ENCODE peak calls at places on chromosomes 5 and 9, in five cellular contexts. One of them, this sample, is unnamed.

GRCh38 chr9:137745541-137745991 is 126.8 kb downstream of the EHMT1 start:
- DNase-seq in nephron progenitor cell: no peak
- DNase-seq in cardiac muscle cell: no peak
- DNase-seq in A549: peak
- DNase-seq in left ventricle myocardium inferior: no peak
- DNase-seq in this sample: no peak

GRCh38 chr9:357560-357959 is 142.9 kb downstream of the DOCK8 start:
- DNase-seq in cardiac muscle cell: no peak
- DNase-seq in nephron progenitor cell: no peak
- DNase-seq in left ventricle myocardium inferior: no peak
- DNase-seq in A549: no peak
- DNase-seq in this sample: no peak

GRCh38 chr5:119452060-119452372 is 281 bp upstream of the HSD17B4 start:
- DNase-seq in left ventricle myocardium inferior: no peak
- DNase-seq in nephron progenitor cell: no peak
- DNase-seq in cardiac muscle cell: no peak
- DNase-seq in A549: no peak
- DNase-seq in this sample: no peak

GRCh38 chr5:160064441-160064840 is 54.8 kb downstream of the PWWP2A start:
- DNase-seq in left ventricle myocardium inferior: peak
- DNase-seq in cardiac muscle cell: no peak
- DNase-seq in nephron progenitor cell: no peak
- DNase-seq in A549: no peak
- DNase-seq in this sample: no peak

GRCh38 chr5:96172436-96172835 is 210.8 kb upstream of the ELL2 start:
- DNase-seq in left ventricle myocardium inferior: no peak
- DNase-seq in A549: no peak
- DNase-seq in cardiac muscle cell: peak
- DNase-seq in nephron progenitor cell: no peak
- DNase-seq in this sample: no peak

GRCh38 chr9:133996531-133997520 is 4.7 kb upstream of the VAV2 start:
- DNase-seq in cardiac muscle cell: peak
- DNase-seq in A549: no peak
- DNase-seq in nephron progenitor cell: no peak
- DNase-seq in left ventricle myocardium inferior: no peak
- DNase-seq in this sample: no peak

GRCh38 chr9:130745210-130745800 is 51.7 kb downstream of the EXOSC2 start:
- DNase-seq in nephron progenitor cell: no peak
- DNase-seq in cardiac muscle cell: no peak
- DNase-seq in A549: no peak
- DNase-seq in left ventricle myocardium inferior: no peak
- DNase-seq in this sample: no peak

GRCh38 chr9:107488400-107489143 is 997 bp downstream of the KLF4 start:
- DNase-seq in left ventricle myocardium inferior: peak
- DNase-seq in nephron progenitor cell: peak
- DNase-seq in A549: peak
- DNase-seq in cardiac muscle cell: peak
- DNase-seq in this sample: no peak

GRCh38 chr9:138008081-138008841 is 130.7 kb downstream of the CACNA1B start:
- DNase-seq in A549: no peak
- DNase-seq in nephron progenitor cell: no peak
- DNase-seq in cardiac muscle cell: no peak
- DNase-seq in left ventricle myocardium inferior: no peak
- DNase-seq in this sample: no peak

GRCh38 chr5:38673671-38674071 is 117.2 kb upstream of the LIFR start:
- DNase-seq in nephron progenitor cell: no peak
- DNase-seq in left ventricle myocardium inferior: no peak
- DNase-seq in cardiac muscle cell: no peak
- DNase-seq in A549: no peak
- DNase-seq in this sample: no peak
- TF ChIP-seq CTCF in nephron progenitor cell: no peak
- TF ChIP-seq CTCF in left ventricle myocardium inferior: peak
- TF ChIP-seq CTCF in cardiac muscle cell: peak
- TF ChIP-seq CTCF in A549: no peak
- TF ChIP-seq CTCF in this sample: peak

GRCh38 chr5:174617910-174618309 is 106.5 kb upstream of the MSX2 start:
- DNase-seq in A549: no peak
- DNase-seq in left ventricle myocardium inferior: no peak
- DNase-seq in nephron progenitor cell: no peak
- DNase-seq in cardiac muscle cell: no peak
- DNase-seq in this sample: no peak

GRCh38 chr5:174615986-174616500 is 108.3 kb upstream of the MSX2 start:
- DNase-seq in nephron progenitor cell: no peak
- DNase-seq in A549: no peak
- DNase-seq in cardiac muscle cell: no peak
- DNase-seq in left ventricle myocardium inferior: no peak
- DNase-seq in this sample: no peak

GRCh38 chr5:174622067-174622466 is 102.3 kb upstream of the MSX2 start:
- DNase-seq in left ventricle myocardium inferior: no peak
- DNase-seq in cardiac muscle cell: no peak
- DNase-seq in nephron progenitor cell: no peak
- DNase-seq in A549: no peak
- DNase-seq in this sample: no peak

GRCh38 chr5:174617285-174617684 is 107.1 kb upstream of the MSX2 start:
- DNase-seq in cardiac muscle cell: no peak
- DNase-seq in left ventricle myocardium inferior: no peak
- DNase-seq in A549: no peak
- DNase-seq in nephron progenitor cell: no peak
- DNase-seq in this sample: no peak

DNA sequence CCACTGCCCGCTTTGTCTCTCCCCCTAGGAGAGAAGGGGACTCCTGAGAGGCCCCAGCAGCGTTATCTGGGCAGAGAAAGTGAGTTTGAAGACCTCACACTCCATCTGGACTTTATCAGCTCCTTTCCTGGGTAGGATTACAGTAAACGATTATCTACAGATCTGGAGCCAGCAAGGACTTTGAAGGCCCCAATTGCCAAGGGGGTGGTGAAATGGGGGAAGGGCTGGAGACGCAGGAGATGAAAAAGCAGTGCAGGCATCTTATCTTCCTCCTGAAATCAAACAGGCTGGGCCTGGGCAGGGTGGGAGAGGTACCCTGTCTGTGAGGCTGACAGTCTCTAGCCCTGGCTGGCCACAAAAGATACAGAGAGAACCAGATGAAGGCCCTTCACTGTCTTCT is 105.8 kb upstream of the MSX2 start:
- DNase-seq in nephron progenitor cell: no peak
- DNase-seq in A549: no peak
- DNase-seq in left ventricle myocardium inferior: no peak
- DNase-seq in cardiac muscle cell: no peak
- DNase-seq in this sample: no peak
- TF ChIP-seq CTCF in nephron progenitor cell: no peak
- TF ChIP-seq CTCF in A549: no peak
- TF ChIP-seq CTCF in left ventricle myocardium inferior: no peak
- TF ChIP-seq CTCF in cardiac muscle cell: no peak
- TF ChIP-seq CTCF in this sample: no peak

GRCh38 chr9:83533296-83533695 is 4.9 kb downstream of the FRMD3 start:
- DNase-seq in A549: no peak
- DNase-seq in nephron progenitor cell: no peak
- DNase-seq in left ventricle myocardium inferior: no peak
- DNase-seq in cardiac muscle cell: no peak
- DNase-seq in this sample: no peak
- TF ChIP-seq CTCF in A549: no peak
- TF ChIP-seq CTCF in nephron progenitor cell: no peak
- TF ChIP-seq CTCF in left ventricle myocardium inferior: no peak
- TF ChIP-seq CTCF in cardiac muscle cell: no peak
- TF ChIP-seq CTCF in this sample: no peak

GRCh38 chr9:136416427-136416826 is 6.0 kb downstream of the PMPCA start:
- DNase-seq in cardiac muscle cell: no peak
- DNase-seq in A549: no peak
- DNase-seq in nephron progenitor cell: no peak
- DNase-seq in left ventricle myocardium inferior: no peak
- DNase-seq in this sample: no peak

GRCh38 chr9:136409557-136410455 is 608 bp downstream of the ENTR1 start:
- DNase-seq in A549: peak
- DNase-seq in cardiac muscle cell: peak
- DNase-seq in left ventricle myocardium inferior: no peak
- DNase-seq in nephron progenitor cell: peak
- DNase-seq in this sample: no peak

GRCh38 chr9:136410500-136411287 is at the start of the genes ENTR1 and PMPCA:
- DNase-seq in nephron progenitor cell: peak
- DNase-seq in A549: peak
- DNase-seq in cardiac muscle cell: peak
- DNase-seq in left ventricle myocardium inferior: peak
- DNase-seq in this sample: peak

GRCh38 chr9:136411358-136411757 is 900 bp downstream of the PMPCA start:
- DNase-seq in cardiac muscle cell: no peak
- DNase-seq in A549: no peak
- DNase-seq in left ventricle myocardium inferior: no peak
- DNase-seq in nephron progenitor cell: no peak
- DNase-seq in this sample: no peak

DNA sequence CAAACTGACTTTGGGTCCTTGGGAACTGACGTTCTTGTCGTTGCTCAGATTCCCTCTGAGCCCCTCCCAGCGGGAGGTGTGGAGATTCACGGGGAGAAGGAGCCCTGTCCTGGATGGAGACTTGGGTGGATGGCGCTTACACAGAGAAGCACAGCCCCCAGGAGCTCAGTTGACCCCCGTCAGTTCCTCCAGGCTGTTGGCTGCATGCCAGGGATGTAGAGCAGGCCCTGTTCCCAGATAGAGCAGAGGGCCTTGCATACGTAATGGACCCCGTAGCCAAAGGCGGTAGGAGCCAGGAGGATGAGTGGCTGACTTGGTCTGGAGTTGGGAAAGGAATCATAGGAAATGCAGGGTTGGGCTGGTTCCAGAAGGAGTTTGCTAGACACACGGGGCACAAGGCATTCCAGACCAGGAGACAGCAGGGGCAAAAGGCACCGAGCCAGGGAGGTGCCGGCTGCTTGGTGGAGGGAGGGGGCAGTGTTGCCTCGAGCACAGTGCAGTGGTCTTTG is 2.5 kb downstream of the PMPCA start:
- DNase-seq in nephron progenitor cell: no peak
- DNase-seq in A549: no peak
- DNase-seq in cardiac muscle cell: peak
- DNase-seq in left ventricle myocardium inferior: no peak
- DNase-seq in this sample: no peak
- TF ChIP-seq CTCF in nephron progenitor cell: no peak
- TF ChIP-seq CTCF in A549: no peak
- TF ChIP-seq CTCF in cardiac muscle cell: no peak
- TF ChIP-seq CTCF in left ventricle myocardium inferior: no peak
- TF ChIP-seq CTCF in this sample: no peak

GRCh38 chr5:156835905-156836304 is 14.2 kb upstream of the PPP1R2B start:
- DNase-seq in left ventricle myocardium inferior: no peak
- DNase-seq in cardiac muscle cell: no peak
- DNase-seq in A549: peak
- DNase-seq in nephron progenitor cell: no peak
- DNase-seq in this sample: no peak
- TF ChIP-seq CTCF in left ventricle myocardium inferior: peak
- TF ChIP-seq CTCF in cardiac muscle cell: no peak
- TF ChIP-seq CTCF in A549: peak
- TF ChIP-seq CTCF in nephron progenitor cell: no peak
- TF ChIP-seq CTCF in this sample: no peak

GRCh38 chr5:92552206-92553160 is 1028.5 kb downstream of the NR2F1-AS1 start:
- DNase-seq in cardiac muscle cell: peak
- DNase-seq in left ventricle myocardium inferior: no peak
- DNase-seq in nephron progenitor cell: no peak
- DNase-seq in A549: peak
- DNase-seq in this sample: peak
- TF ChIP-seq CTCF in cardiac muscle cell: no peak
- TF ChIP-seq CTCF in left ventricle myocardium inferior: no peak
- TF ChIP-seq CTCF in nephron progenitor cell: no peak
- TF ChIP-seq CTCF in A549: no peak
- TF ChIP-seq CTCF in this sample: no peak

DNA sequence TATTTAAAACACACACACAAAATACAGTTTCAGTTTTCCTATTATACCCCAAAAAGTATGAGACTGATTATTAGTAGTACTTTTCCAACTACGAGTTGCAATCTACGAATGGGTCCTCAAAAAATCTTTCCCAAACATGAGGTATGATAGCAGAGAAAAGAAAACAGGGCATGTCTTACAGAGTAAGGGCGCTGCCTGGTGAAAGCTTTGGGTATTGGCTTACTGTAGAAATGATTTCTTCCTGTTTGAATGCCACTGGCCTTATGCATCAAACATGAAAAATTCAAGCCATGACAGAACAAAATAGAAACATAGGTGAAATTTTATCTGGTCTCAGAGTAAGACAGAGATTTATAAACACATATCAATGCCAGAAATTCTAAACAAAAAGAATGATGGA is 448.0 kb downstream of the SPOCK1 start:
- DNase-seq in nephron progenitor cell: no peak
- DNase-seq in A549: no peak
- DNase-seq in cardiac muscle cell: no peak
- DNase-seq in left ventricle myocardium inferior: no peak
- DNase-seq in this sample: no peak
- TF ChIP-seq CTCF in nephron progenitor cell: no peak
- TF ChIP-seq CTCF in A549: no peak
- TF ChIP-seq CTCF in cardiac muscle cell: peak
- TF ChIP-seq CTCF in left ventricle myocardium inferior: peak
- TF ChIP-seq CTCF in this sample: no peak

DNA sequence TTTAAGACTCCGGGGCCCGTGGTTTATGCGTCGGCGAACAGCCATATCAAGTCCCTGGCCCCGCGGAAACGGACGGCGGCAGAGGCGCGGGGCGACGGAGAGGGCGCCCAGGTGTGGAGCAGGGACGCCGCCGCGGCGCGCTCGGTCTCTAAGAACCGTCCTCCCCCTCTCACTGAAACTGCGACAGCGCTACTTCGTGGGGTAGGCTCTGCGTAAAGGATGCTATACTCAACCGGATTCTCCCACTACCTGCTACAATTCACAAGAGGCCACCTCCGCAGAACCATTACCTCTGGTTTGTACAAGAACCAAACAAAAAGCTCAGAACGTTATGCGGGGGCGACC is 404 bp downstream of the MRNIP start:
- DNase-seq in cardiac muscle cell: peak
- DNase-seq in nephron progenitor cell: peak
- DNase-seq in left ventricle myocardium inferior: no peak
- DNase-seq in A549: peak
- DNase-seq in this sample: no peak
- TF ChIP-seq CTCF in cardiac muscle cell: no peak
- TF ChIP-seq CTCF in nephron progenitor cell: no peak
- TF ChIP-seq CTCF in left ventricle myocardium inferior: no peak
- TF ChIP-seq CTCF in A549: no peak
- TF ChIP-seq CTCF in this sample: no peak

This sample was measured in keratinocyte.